ENCODE peak calls at places on chromosomes 11 and 22, in six cellular contexts. One of them, this sample, is unnamed.

GRCh38 chr11:3165916-3166267 is 782 bp upstream of the OSBPL5 start:
- DNase-seq in astrocyte of the spinal cord: no peak
- DNase-seq in foreskin keratinocyte: no peak
- DNase-seq in tibial nerve: no peak
- DNase-seq in activated effector memory CD4-positive, alpha-beta T cell treated with anti-CD3 and anti-CD28 coated beads, Interleukin-2, amount 50 U/mL, for 16 hours: no peak
- DNase-seq in Right ventricle myocardium superior: peak
- DNase-seq in this sample: no peak

GRCh38 chr11:117743121-117743815 is 53.7 kb downstream of the DSCAML1 start:
- DNase-seq in astrocyte of the spinal cord: no peak
- DNase-seq in foreskin keratinocyte: no peak
- DNase-seq in tibial nerve: no peak
- DNase-seq in activated effector memory CD4-positive, alpha-beta T cell treated with anti-CD3 and anti-CD28 coated beads, Interleukin-2, amount 50 U/mL, for 16 hours: no peak
- DNase-seq in Right ventricle myocardium superior: no peak
- DNase-seq in this sample: no peak

GRCh38 chr11:117456027-117456720 is 128.5 kb downstream of the CEP164 start:
- DNase-seq in astrocyte of the spinal cord: no peak
- DNase-seq in foreskin keratinocyte: no peak
- DNase-seq in tibial nerve: no peak
- DNase-seq in activated effector memory CD4-positive, alpha-beta T cell treated with anti-CD3 and anti-CD28 coated beads, Interleukin-2, amount 50 U/mL, for 16 hours: peak
- DNase-seq in Right ventricle myocardium superior: no peak
- DNase-seq in this sample: no peak

GRCh38 chr22:42928969-42929837 is 72.1 kb upstream of the ARFGAP3 start:
- DNase-seq in astrocyte of the spinal cord: no peak
- DNase-seq in foreskin keratinocyte: no peak
- DNase-seq in tibial nerve: peak
- DNase-seq in activated effector memory CD4-positive, alpha-beta T cell treated with anti-CD3 and anti-CD28 coated beads, Interleukin-2, amount 50 U/mL, for 16 hours: no peak
- DNase-seq in Right ventricle myocardium superior: no peak
- DNase-seq in this sample: peak

GRCh38 chr11:15969281-15969680 is 387.1 kb downstream of the SOX6 start:
- DNase-seq in astrocyte of the spinal cord: peak
- DNase-seq in foreskin keratinocyte: peak
- DNase-seq in tibial nerve: peak
- DNase-seq in activated effector memory CD4-positive, alpha-beta T cell treated with anti-CD3 and anti-CD28 coated beads, Interleukin-2, amount 50 U/mL, for 16 hours: no peak
- DNase-seq in Right ventricle myocardium superior: peak
- DNase-seq in this sample: peak

GRCh38 chr22:28801845-28802594 is 1.7 kb upstream of the XBP1 start:
- DNase-seq in astrocyte of the spinal cord: no peak
- DNase-seq in foreskin keratinocyte: peak
- DNase-seq in tibial nerve: peak
- DNase-seq in activated effector memory CD4-positive, alpha-beta T cell treated with anti-CD3 and anti-CD28 coated beads, Interleukin-2, amount 50 U/mL, for 16 hours: no peak
- DNase-seq in Right ventricle myocardium superior: no peak
- DNase-seq in this sample: no peak

GRCh38 chr11:19614370-19614936 is 98.2 kb upstream of the NAV2 start:
- DNase-seq in astrocyte of the spinal cord: no peak
- DNase-seq in foreskin keratinocyte: no peak
- DNase-seq in tibial nerve: no peak
- DNase-seq in activated effector memory CD4-positive, alpha-beta T cell treated with anti-CD3 and anti-CD28 coated beads, Interleukin-2, amount 50 U/mL, for 16 hours: no peak
- DNase-seq in Right ventricle myocardium superior: no peak
- DNase-seq in this sample: no peak

GRCh38 chr11:8697056-8697455 is 14.5 kb downstream of the RPL27A start:
- DNase-seq in astrocyte of the spinal cord: no peak
- DNase-seq in foreskin keratinocyte: no peak
- DNase-seq in tibial nerve: no peak
- DNase-seq in activated effector memory CD4-positive, alpha-beta T cell treated with anti-CD3 and anti-CD28 coated beads, Interleukin-2, amount 50 U/mL, for 16 hours: no peak
- DNase-seq in Right ventricle myocardium superior: no peak
- DNase-seq in this sample: no peak

GRCh38 chr11:130804306-130805077 is 111.8 kb downstream of the SNX19 start:
- DNase-seq in astrocyte of the spinal cord: no peak
- DNase-seq in foreskin keratinocyte: no peak
- DNase-seq in tibial nerve: no peak
- DNase-seq in activated effector memory CD4-positive, alpha-beta T cell treated with anti-CD3 and anti-CD28 coated beads, Interleukin-2, amount 50 U/mL, for 16 hours: no peak
- DNase-seq in Right ventricle myocardium superior: no peak
- DNase-seq in this sample: no peak

GRCh38 chr11:74570266-74571061 is 21.9 kb upstream of the POLD3 start:
- DNase-seq in astrocyte of the spinal cord: peak
- DNase-seq in foreskin keratinocyte: peak
- DNase-seq in tibial nerve: peak
- DNase-seq in activated effector memory CD4-positive, alpha-beta T cell treated with anti-CD3 and anti-CD28 coated beads, Interleukin-2, amount 50 U/mL, for 16 hours: no peak
- DNase-seq in Right ventricle myocardium superior: no peak
- DNase-seq in this sample: peak

GRCh38 chr22:36110306-36110791 is 50.2 kb downstream of the APOL3 start:
- DNase-seq in astrocyte of the spinal cord: no peak
- DNase-seq in foreskin keratinocyte: no peak
- DNase-seq in tibial nerve: no peak
- DNase-seq in activated effector memory CD4-positive, alpha-beta T cell treated with anti-CD3 and anti-CD28 coated beads, Interleukin-2, amount 50 U/mL, for 16 hours: no peak
- DNase-seq in Right ventricle myocardium superior: no peak
- DNase-seq in this sample: no peak

GRCh38 chr11:416757-417621 is 2.2 kb upstream of the SIGIRR start:
- DNase-seq in astrocyte of the spinal cord: no peak
- DNase-seq in foreskin keratinocyte: no peak
- DNase-seq in tibial nerve: no peak
- DNase-seq in activated effector memory CD4-positive, alpha-beta T cell treated with anti-CD3 and anti-CD28 coated beads, Interleukin-2, amount 50 U/mL, for 16 hours: peak
- DNase-seq in Right ventricle myocardium superior: peak
- DNase-seq in this sample: no peak

GRCh38 chr11:105151936-105152554 is 12.5 kb upstream of the CARD18 start:
- DNase-seq in astrocyte of the spinal cord: peak
- DNase-seq in foreskin keratinocyte: no peak
- DNase-seq in tibial nerve: no peak
- DNase-seq in activated effector memory CD4-positive, alpha-beta T cell treated with anti-CD3 and anti-CD28 coated beads, Interleukin-2, amount 50 U/mL, for 16 hours: no peak
- DNase-seq in Right ventricle myocardium superior: no peak
- DNase-seq in this sample: no peak

GRCh38 chr22:27554106-27554814 is 247.3 kb downstream of the MN1 start:
- DNase-seq in astrocyte of the spinal cord: peak
- DNase-seq in foreskin keratinocyte: peak
- DNase-seq in tibial nerve: no peak
- DNase-seq in activated effector memory CD4-positive, alpha-beta T cell treated with anti-CD3 and anti-CD28 coated beads, Interleukin-2, amount 50 U/mL, for 16 hours: no peak
- DNase-seq in Right ventricle myocardium superior: peak
- DNase-seq in this sample: no peak

GRCh38 chr11:47797633-47798032 is 30.5 kb upstream of the FNBP4 start:
- DNase-seq in astrocyte of the spinal cord: peak
- DNase-seq in foreskin keratinocyte: peak
- DNase-seq in tibial nerve: no peak
- DNase-seq in activated effector memory CD4-positive, alpha-beta T cell treated with anti-CD3 and anti-CD28 coated beads, Interleukin-2, amount 50 U/mL, for 16 hours: peak
- DNase-seq in Right ventricle myocardium superior: no peak
- DNase-seq in this sample: no peak

GRCh38 chr11:44286268-44286880 is 23.6 kb downstream of the ALX4 start:
- DNase-seq in astrocyte of the spinal cord: no peak
- DNase-seq in foreskin keratinocyte: no peak
- DNase-seq in tibial nerve: peak
- DNase-seq in activated effector memory CD4-positive, alpha-beta T cell treated with anti-CD3 and anti-CD28 coated beads, Interleukin-2, amount 50 U/mL, for 16 hours: peak
- DNase-seq in Right ventricle myocardium superior: no peak
- DNase-seq in this sample: peak

GRCh38 chr11:70068345-70068744 is 9.8 kb upstream of the ANO1 start:
- DNase-seq in astrocyte of the spinal cord: no peak
- DNase-seq in foreskin keratinocyte: no peak
- DNase-seq in tibial nerve: no peak
- DNase-seq in activated effector memory CD4-positive, alpha-beta T cell treated with anti-CD3 and anti-CD28 coated beads, Interleukin-2, amount 50 U/mL, for 16 hours: no peak
- DNase-seq in Right ventricle myocardium superior: no peak
- DNase-seq in this sample: no peak

GRCh38 chr22:42946551-42947198 is 68.3 kb downstream of the PACSIN2 start:
- DNase-seq in astrocyte of the spinal cord: no peak
- DNase-seq in foreskin keratinocyte: no peak
- DNase-seq in tibial nerve: no peak
- DNase-seq in activated effector memory CD4-positive, alpha-beta T cell treated with anti-CD3 and anti-CD28 coated beads, Interleukin-2, amount 50 U/mL, for 16 hours: no peak
- DNase-seq in Right ventricle myocardium superior: no peak
- DNase-seq in this sample: no peak

GRCh38 chr22:38817196-38817595 is 23.3 kb upstream of the DNAL4 start:
- DNase-seq in astrocyte of the spinal cord: no peak
- DNase-seq in foreskin keratinocyte: no peak
- DNase-seq in tibial nerve: no peak
- DNase-seq in activated effector memory CD4-positive, alpha-beta T cell treated with anti-CD3 and anti-CD28 coated beads, Interleukin-2, amount 50 U/mL, for 16 hours: no peak
- DNase-seq in Right ventricle myocardium superior: no peak
- DNase-seq in this sample: no peak

GRCh38 chr22:46425011-46425410 is 89.5 kb downstream of the TRMU start:
- DNase-seq in astrocyte of the spinal cord: peak
- DNase-seq in foreskin keratinocyte: peak
- DNase-seq in tibial nerve: no peak
- DNase-seq in activated effector memory CD4-positive, alpha-beta T cell treated with anti-CD3 and anti-CD28 coated beads, Interleukin-2, amount 50 U/mL, for 16 hours: no peak
- DNase-seq in Right ventricle myocardium superior: no peak
- DNase-seq in this sample: no peak

This sample was measured in lower leg skin.